ENCODE peak calls at places on chromosomes 2 and 18, in eight cellular contexts. C is activated CD8-positive, alpha-beta T cell treated with anti-CD3 and anti-CD28 coated beads, Interleukin-2, amount 10 ng/mL, durations not matched to agents 7 days and 5 days; O is CD4-positive, alpha-beta T cell; W is Peyer's patch; E is activated naive CD8-positive, alpha-beta T cell treated with anti-CD3 and anti-CD28 coated beads, Interleukin-2, amount 10 ng/mL, durations not matched to agents 7 days and 5 days; S is midbrain; N is COR-L47; L is RWPE1. Q is an unnamed sample.

GRCh38 chr2:186599186-186599778 is 9.4 kb downstream of the ITGAV start:
- DNase-seq in L (no peak), W (no peak), N (no peak), C (no peak), S (no peak), O (no peak), E (no peak), Q (no peak)

GRCh38 chr2:157559061-157559460 is 69.6 kb downstream of the ACVR1C start:
- DNase-seq in O (no peak), W (no peak), E (no peak), L (no peak), N (no peak), C (no peak), S (no peak), Q (no peak)

GRCh38 chr2:224952942-224953657 is 89.2 kb downstream of the DOCK10 start:
- DNase-seq in C (peak), E (no peak), W (peak), O (peak), N (no peak), S (peak), L (no peak), Q (no peak)

GRCh38 chr2:171469176-171469575 is 35.1 kb downstream of the DCAF17 start:
- DNase-seq in O (no peak), C (no peak), E (no peak), W (no peak), S (no peak), N (no peak), L (no peak), Q (no peak)

GRCh38 chr18:33812186-33812585 is 234.2 kb downstream of the ASXL3 start:
- DNase-seq in E (no peak), L (peak), W (no peak), N (no peak), C (no peak), O (no peak), S (no peak), Q (no peak)

GRCh38 chr2:135870571-135870970 is 5.7 kb downstream of the MCM6 start:
- DNase-seq in L (no peak), C (no peak), S (no peak), W (no peak), E (no peak), N (no peak), O (no peak), Q (no peak)

GRCh38 chr2:148577845-148578492 is 66.6 kb upstream of the EPC2 start:
- DNase-seq in C (no peak), E (no peak), N (no peak), L (no peak), W (no peak), O (no peak), S (no peak), Q (no peak)

GRCh38 chr2:229032596-229033234 is 238.4 kb downstream of the PID1 start:
- DNase-seq in N (no peak), S (no peak), C (no peak), E (no peak), W (no peak), L (no peak), O (no peak), Q (no peak)

GRCh38 chr2:173184031-173185004 is 108.7 kb downstream of the MAP3K20 start:
- DNase-seq in C (no peak), N (no peak), L (peak), E (no peak), S (no peak), W (no peak), O (no peak), Q (no peak)

GRCh38 chr2:58010599-58010998 is 36.0 kb upstream of the VRK2 start:
- DNase-seq in O (no peak), W (no peak), E (no peak), L (no peak), S (no peak), C (no peak), N (no peak), Q (no peak)

GRCh38 chr2:211103989-211104388 is 547.6 kb downstream of the CPS1 start:
- DNase-seq in L (no peak), E (no peak), C (no peak), O (no peak), S (no peak), W (no peak), N (no peak), Q (no peak)